ENCODE peak calls at places on chromosome 4, in four cellular contexts. Q, Y, D and N are unnamed samples.

GRCh38 chr4:8329859-8330761 is 60.6 kb downstream of the HTRA3 start:
- DNase-seq in Q (no peak), Y (peak; percentile 8), D (no peak), N (peak; percentile 59)

GRCh38 chr4:41256131-41256739 is 493 bp upstream of the UCHL1 start:
- DNase-seq in Q (no peak), Y (no peak), D (no peak), N (no peak)

GRCh38 chr4:114562176-114562904 is 36.3 kb upstream of the UGT8 start:
- DNase-seq in Q (no peak), Y (no peak), D (no peak), N (no peak)

GRCh38 chr4:24471623-24472510 is 112.5 kb downstream of the DHX15 start:
- DNase-seq in Q (peak; percentile 22), Y (no peak), D (peak; percentile 2), N (no peak)

GRCh38 chr4:17168571-17168970 is 270.1 kb upstream of the LDB2 start:
- DNase-seq in Q (no peak), Y (peak; percentile 90), D (no peak), N (no peak)

GRCh38 chr4:2303121-2303685 is 41.3 kb upstream of the MXD4 start:
- DNase-seq in Q (no peak), Y (no peak), D (no peak), N (no peak)

GRCh38 chr4:184784628-184785257 is 41.0 kb downstream of the ACSL1 start:
- DNase-seq in Q (no peak), Y (no peak), D (no peak), N (no peak)

GRCh38 chr4:60657041-60657440 is 543.1 kb upstream of the ADGRL3 start:
- DNase-seq in Q (no peak), Y (no peak), D (no peak), N (no peak)

GRCh38 chr4:48109413-48110263 is 24.4 kb downstream of the TXK start:
- DNase-seq in Q (no peak), Y (no peak), D (no peak), N (no peak)

GRCh38 chr4:53240573-53240972 is 125.3 kb downstream of the SCFD2 start:
- DNase-seq in Q (no peak), Y (no peak), D (no peak), N (no peak)

GRCh38 chr4:165301833-165302232 is 25.6 kb upstream of the MSMO1 start:
- DNase-seq in Q (no peak), Y (no peak), D (no peak), N (no peak)

GRCh38 chr4:30832652-30833051 is 112.5 kb downstream of the PCDH7 start:
- DNase-seq in Q (no peak), Y (no peak), D (no peak), N (no peak)

GRCh38 chr4:161573836-161574235 is 590.0 kb downstream of the FSTL5 start:
- DNase-seq in Q (no peak), Y (no peak), D (no peak), N (no peak)

GRCh38 chr4:146058531-146058930 is 117.0 kb upstream of the LSM6 start:
- DNase-seq in Q (no peak), Y (no peak), D (no peak), N (no peak)
- H3K4me3 ChIP-seq in Q (no peak overlapping the region), Y (no peak overlapping the region), D (no peak overlapping the region), N (no peak overlapping the region)

GRCh38 chr4:476501-476900 is 22.5 kb downstream of the ZNF721 start:
- DNase-seq in Q (no peak), Y (no peak), D (no peak), N (no peak)

GRCh38 chr4:478373-478772 is 20.6 kb downstream of the ZNF721 start:
- DNase-seq in Q (no peak), Y (no peak), D (no peak), N (no peak)

GRCh38 chr4:477686-478085 is 21.3 kb downstream of the ZNF721 start:
- DNase-seq in Q (no peak), Y (no peak), D (no peak), N (no peak)

GRCh38 chr4:473575-474457 is 25.1 kb downstream of the ZNF721 start:
- DNase-seq in Q (peak; percentile 91), Y (peak; percentile 81), D (peak; percentile 98), N (peak; percentile 95)

DNA sequence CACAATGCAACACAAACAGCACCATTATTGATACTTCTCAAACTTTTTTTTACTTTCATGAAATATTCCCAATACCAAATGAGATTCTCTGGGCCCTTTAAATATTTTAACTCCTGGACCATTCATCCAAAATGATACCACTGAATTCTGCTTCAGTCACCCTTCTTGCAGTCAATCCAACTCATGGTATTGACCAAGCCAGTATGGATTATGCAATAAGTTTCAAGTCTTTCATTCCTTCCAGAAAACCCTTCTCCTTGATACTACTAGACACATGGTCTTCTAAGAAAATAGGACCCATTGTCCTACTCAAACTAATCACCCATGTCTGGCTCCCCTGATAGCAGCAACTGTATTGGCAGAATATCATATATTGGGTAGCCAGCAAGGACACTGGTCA is 23.0 kb downstream of the ZNF721 start:
- DNase-seq in Q (no peak), Y (no peak), D (no peak), N (no peak)
- H3K9me3 ChIP-seq in Q (peaks cover 6% of the 10 kb centered on the region), Y (no peaks in the 10 kb centered on the region), D (peaks cover 11% of the 10 kb centered on the region), N (peaks cover 3% of the 10 kb centered on the region)

GRCh38 chr4:89753601-89754066 is 83.3 kb downstream of the SNCA start:
- DNase-seq in Q (no peak), Y (no peak), D (no peak), N (no peak)
- H3K4me1 ChIP-seq in Q (peaks cover 5% of the 10 kb centered on the region), Y (peaks cover 27% of the 10 kb centered on the region), D (peaks cover 9% of the 10 kb centered on the region), N (no peaks in the 10 kb centered on the region)

GRCh38 chr4:153725811-153726154 is 34.0 kb downstream of the RNF175 start:
- DNase-seq in Q (no peak), Y (no peak), D (no peak), N (no peak)

GRCh38 chr4:153728660-153729059 is 31.2 kb downstream of the RNF175 start:
- DNase-seq in Q (no peak), Y (no peak), D (no peak), N (no peak)

GRCh38 chr4:153729901-153730300 is 29.9 kb downstream of the RNF175 start:
- DNase-seq in Q (no peak), Y (no peak), D (no peak), N (no peak)

GRCh38 chr4:153725070-153725810 is 34.6 kb downstream of the RNF175 start:
- DNase-seq in Q (no peak), Y (no peak), D (no peak), N (no peak)

DNA sequence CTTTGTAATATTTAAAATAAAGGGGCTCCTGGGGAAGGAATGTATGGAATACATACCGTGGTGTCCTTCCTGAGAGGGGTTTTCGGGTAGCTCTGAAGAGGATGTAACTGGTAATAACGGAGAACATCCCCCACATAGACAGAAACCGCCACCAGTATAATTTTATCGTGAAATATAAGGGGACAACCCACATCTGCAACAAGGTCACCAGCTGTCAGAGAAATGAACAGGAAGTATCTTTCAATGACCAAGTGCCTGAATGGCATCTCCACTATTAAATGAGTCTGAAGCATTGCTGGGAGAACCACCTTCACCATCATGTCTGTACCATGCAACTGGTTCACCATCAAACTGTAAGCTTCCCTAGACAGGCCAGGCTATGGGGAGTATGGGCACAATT is 31.7 kb downstream of the RNF175 start:
- DNase-seq in Q (no peak), Y (no peak), D (no peak), N (no peak)
- H3K4me3 ChIP-seq in Q (no peak overlapping the region), Y (no peak overlapping the region), D (no peak overlapping the region), N (no peak overlapping the region)

GRCh38 chr4:107891299-107891698 is 40.0 kb upstream of the CYP2U1 start:
- DNase-seq in Q (no peak), Y (no peak), D (no peak), N (no peak)

GRCh38 chr4:107888237-107888636 is 43.1 kb upstream of the CYP2U1 start:
- DNase-seq in Q (no peak), Y (no peak), D (no peak), N (no peak)

GRCh38 chr4:107890779-107891178 is 40.6 kb upstream of the CYP2U1 start:
- DNase-seq in Q (no peak), Y (no peak), D (no peak), N (no peak)

GRCh38 chr4:107885865-107886264 is 45.5 kb upstream of the CYP2U1 start:
- DNase-seq in Q (no peak), Y (no peak), D (no peak), N (no peak)
- H3K9me3 ChIP-seq in Q (peaks cover 21% of the 10 kb centered on the region), Y (peaks cover 2% of the 10 kb centered on the region), D (no peaks in the 10 kb centered on the region), N (no peaks in the 10 kb centered on the region)

GRCh38 chr4:112648263-112649054 is 11.5 kb downstream of the LARP7 start:
- DNase-seq in Q (no peak), Y (no peak), D (no peak), N (no peak)

GRCh38 chr4:112649055-112649408 is 12.1 kb downstream of the LARP7 start:
- DNase-seq in Q (no peak), Y (no peak), D (no peak), N (no peak)

GRCh38 chr4:112651641-112652040 is 14.7 kb downstream of the LARP7 start:
- DNase-seq in Q (no peak), Y (no peak), D (no peak), N (no peak)

GRCh38 chr4:112652216-112652615 is 15.3 kb downstream of the LARP7 start:
- DNase-seq in Q (no peak), Y (no peak), D (no peak), N (no peak)

DNA sequence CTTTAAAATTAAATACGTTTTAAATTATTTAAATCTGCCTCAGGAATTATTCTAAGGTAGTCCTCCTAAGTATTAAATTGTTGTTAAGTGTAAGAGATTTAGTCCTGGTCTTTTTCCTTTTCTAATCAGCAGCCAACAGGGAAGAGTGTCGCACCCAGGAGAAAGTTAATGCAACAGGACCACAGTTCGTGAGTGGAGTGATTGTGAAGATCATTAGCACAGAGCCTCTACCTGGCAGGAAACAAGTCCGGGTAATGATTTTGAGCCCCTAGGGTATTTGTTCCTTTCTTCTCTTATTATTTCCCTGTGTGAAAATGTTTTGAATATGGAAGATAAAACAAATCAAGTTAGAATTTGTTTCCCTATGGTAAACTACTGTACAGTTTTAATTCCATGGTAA is 13.4 kb downstream of the LARP7 start:
- DNase-seq in Q (no peak), Y (no peak), D (no peak), N (no peak)
- H3K4me1 ChIP-seq in Q (no peaks in the 10 kb centered on the region), Y (peaks cover 4% of the 10 kb centered on the region), D (no peaks in the 10 kb centered on the region), N (no peaks in the 10 kb centered on the region)